ENCODE peak calls at places on chromosome 4, in six cellular contexts. I is IMR-90, C is H9, X is mesendoderm, G is mesenchymal stem cell, W is H1. U is an unnamed sample.
A peak's percentile ranks its signal among the peaks of the same experiment; 100 is the strongest.

GRCh38 chr4:26813698-26814097 is 46.9 kb upstream of the STIM2 start:
- DNase-seq in G (no peak), X (no peak), W (no peak), C (no peak), I (no peak), U (no peak)

GRCh38 chr4:70678383-70678999 is 9.8 kb upstream of the UTP3 start:
- DNase-seq in W (no peak), G (no peak), C (no peak), X (no peak), I (no peak), U (no peak)

GRCh38 chr4:165458451-165458850 is 79.6 kb downstream of the CPE start:
- DNase-seq in G (no peak), I (no peak), W (no peak), X (no peak), C (no peak), U (no peak)

GRCh38 chr4:55604996-55605395 is 13.0 kb upstream of the PDCL2 start:
- DNase-seq in I (no peak), X (no peak), W (no peak), C (no peak), G (no peak), U (no peak)

GRCh38 chr4:138003248-138003647 is 238.9 kb downstream of the SLC7A11 start:
- DNase-seq in G (no peak), C (no peak), I (peak; percentile 51), X (no peak), W (no peak), U (no peak)

GRCh38 chr4:22514001-22514400 is 1.9 kb downstream of the ADGRA3 start:
- DNase-seq in X (no peak), I (peak; percentile 91), C (no peak), G (peak; percentile 84), W (no peak), U (no peak)

GRCh38 chr4:56786955-56787354 is 34.5 kb downstream of the SPINK2 start:
- DNase-seq in G (peak; percentile 95), X (no peak), W (no peak), I (peak; percentile 96), C (no peak), U (no peak)

GRCh38 chr4:112145820-112146813 is 863 bp downstream of the FAM241A start:
- DNase-seq in I (peak; percentile 24), W (no peak), X (peak; percentile 58), C (peak; percentile 46), G (peak; percentile 64), U (peak; percentile 37)

GRCh38 chr4:42596918-42597317 is 60.0 kb downstream of the ATP8A1 start:
- DNase-seq in C (no peak), G (no peak), X (no peak), W (no peak), I (no peak), U (no peak)

GRCh38 chr4:107255114-107255513 is 219.0 kb upstream of the DKK2 start:
- DNase-seq in I (no peak), G (no peak), W (no peak), C (no peak), X (no peak), U (no peak)

GRCh38 chr4:164012396-164013027 is 518.0 kb downstream of the TMA16 start:
- DNase-seq in I (no peak), X (peak; percentile 80), C (peak; percentile 71), W (peak; percentile 23), G (peak; percentile 39), U (peak; percentile 56)

GRCh38 chr4:148749403-148749802 is 307.2 kb upstream of the NR3C2 start:
- DNase-seq in W (no peak), G (no peak), I (no peak), C (no peak), X (peak; percentile 71), U (no peak)

GRCh38 chr4:153448003-153448731 is 18.0 kb upstream of the TMEM131L start:
- DNase-seq in G (peak; percentile 44), W (no peak), I (peak; percentile 81), X (no peak), C (no peak), U (no peak)

GRCh38 chr4:175953960-175954521 is 111.6 kb upstream of the WDR17 start:
- DNase-seq in I (no peak), X (peak; percentile 47), C (no peak), G (no peak), W (no peak), U (no peak)

GRCh38 chr4:82918091-82918490 is 17.6 kb downstream of the THAP9 start:
- DNase-seq in G (no peak), X (no peak), C (no peak), W (no peak), I (no peak), U (no peak)

GRCh38 chr4:176066757-176067156 is 1.1 kb downstream of the WDR17 start:
- DNase-seq in W (no peak), I (no peak), C (no peak), G (no peak), X (no peak), U (no peak)

GRCh38 chr4:70749313-70749712 is 27.5 kb downstream of the RUFY3 start:
- DNase-seq in W (no peak), I (peak; percentile 57), G (no peak), C (no peak), X (no peak), U (no peak)

GRCh38 chr4:100519205-100519604 is 1.4 kb upstream of the EMCN start:
- DNase-seq in X (no peak), I (no peak), W (no peak), C (no peak), G (no peak), U (no peak)

DNA sequence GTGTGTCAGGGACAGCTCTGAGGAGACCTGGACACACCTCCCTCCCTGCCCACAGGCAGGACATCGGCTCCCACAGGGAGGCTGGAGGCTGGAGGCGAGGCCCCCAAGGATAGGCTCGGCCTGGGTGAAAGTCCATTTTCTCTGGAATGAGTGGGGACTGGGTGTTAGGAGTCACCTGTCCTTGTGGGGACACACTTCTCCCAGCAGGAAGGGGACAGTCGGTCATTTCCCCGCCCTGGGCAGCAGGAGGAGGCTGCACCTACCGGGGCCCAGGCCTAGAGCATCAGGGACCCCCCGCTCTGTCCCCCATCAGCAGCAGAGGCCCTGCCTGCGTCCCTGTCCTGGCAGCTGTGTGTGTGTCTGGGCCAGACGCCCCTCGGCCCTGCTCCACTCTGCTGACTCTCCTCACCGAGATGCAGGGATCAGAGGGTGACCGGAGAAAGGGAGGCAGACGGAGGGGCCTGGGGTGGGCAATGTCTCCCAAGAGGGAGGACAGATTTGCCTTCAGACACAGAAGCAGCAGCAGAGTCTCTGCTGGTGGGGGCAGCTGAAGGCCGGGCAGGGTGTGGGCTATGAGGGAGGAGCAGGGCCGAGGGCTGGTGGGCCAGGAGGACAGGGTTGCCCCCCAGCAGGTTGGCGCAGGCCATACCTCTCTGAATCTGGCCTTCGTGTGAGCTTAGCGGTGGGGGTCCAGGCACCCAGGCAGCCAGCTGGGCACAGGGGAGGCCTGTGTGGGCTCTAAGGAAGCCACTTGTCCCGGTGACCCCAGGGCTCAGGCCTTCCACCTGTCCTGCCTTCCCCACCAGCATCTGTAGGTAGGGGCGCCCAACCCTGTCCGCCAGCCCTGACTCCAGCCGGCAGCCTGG is 125.7 kb upstream of the NKX1-1 start:
- DNase-seq in W (no peak), G (no peak), C (no peak), X (no peak), I (no peak), U (no peak)
- H2BK15ac ChIP-seq in W (no peak overlapping the region), G (no peak overlapping the region), C (no peak overlapping the region), X (no peak overlapping the region), I (no peak overlapping the region), U (peak overlapping the region; percentile 75)

GRCh38 chr4:15385515-15385914 is 42.3 kb upstream of the C1QTNF7 start:
- DNase-seq in W (no peak), C (no peak), X (no peak), I (no peak), G (no peak), U (no peak)
- H3K23ac ChIP-seq in W (no peak overlapping the region), C (no peak overlapping the region), X (no peak overlapping the region), I (no peak overlapping the region), G (no peak overlapping the region), U (no peak overlapping the region)

GRCh38 chr4:121698119-121698732 is 1.4 kb upstream of the ANXA5 start:
- DNase-seq in G (no peak), X (no peak), C (no peak), W (no peak), I (no peak), U (no peak)

GRCh38 chr4:121697626-121698025 is 846 bp upstream of the ANXA5 start:
- DNase-seq in G (no peak), C (no peak), W (no peak), I (no peak), X (no peak), U (no peak)

GRCh38 chr4:121693450-121693849 is 3.3 kb downstream of the ANXA5 start:
- DNase-seq in I (peak; percentile 37), X (no peak), C (no peak), W (no peak), G (no peak), U (no peak)

GRCh38 chr4:121696641-121697461 is at the start of gene ANXA5:
- DNase-seq in C (peak; percentile 83), I (peak; percentile 88), G (peak; percentile 90), X (peak; percentile 90), W (no peak), U (peak; percentile 75)

GRCh38 chr4:121696140-121696640 is 590 bp downstream of the ANXA5 start:
- DNase-seq in G (peak; percentile 89), I (peak; percentile 85), C (no peak), X (peak; percentile 57), W (no peak), U (no peak)
- H2BK5ac ChIP-seq in G (peak overlapping the region; percentile 57), I (peak overlapping the region; percentile 93), C (peak overlapping the region; percentile 72), X (peak overlapping the region; percentile 37), W (peak overlapping the region; percentile 52), U (no peak overlapping the region)

GRCh38 chr4:38065181-38065580 is 105.0 kb downstream of the PTTG2 start:
- DNase-seq in W (no peak), G (no peak), C (no peak), X (no peak), I (no peak), U (no peak)
- H2BK15ac ChIP-seq in W (no peak overlapping the region), G (no peak overlapping the region), C (no peak overlapping the region), X (no peak overlapping the region), I (no peak overlapping the region), U (no peak overlapping the region)

GRCh38 chr4:76486588-76487276 is 51.7 kb downstream of the SHROOM3 start:
- DNase-seq in X (no peak), G (no peak), W (no peak), I (no peak), C (no peak), U (no peak)
- H3K23ac ChIP-seq in X (no peak overlapping the region), G (no peak overlapping the region), W (no peak overlapping the region), I (no peak overlapping the region), C (no peak overlapping the region), U (no peak overlapping the region)

DNA sequence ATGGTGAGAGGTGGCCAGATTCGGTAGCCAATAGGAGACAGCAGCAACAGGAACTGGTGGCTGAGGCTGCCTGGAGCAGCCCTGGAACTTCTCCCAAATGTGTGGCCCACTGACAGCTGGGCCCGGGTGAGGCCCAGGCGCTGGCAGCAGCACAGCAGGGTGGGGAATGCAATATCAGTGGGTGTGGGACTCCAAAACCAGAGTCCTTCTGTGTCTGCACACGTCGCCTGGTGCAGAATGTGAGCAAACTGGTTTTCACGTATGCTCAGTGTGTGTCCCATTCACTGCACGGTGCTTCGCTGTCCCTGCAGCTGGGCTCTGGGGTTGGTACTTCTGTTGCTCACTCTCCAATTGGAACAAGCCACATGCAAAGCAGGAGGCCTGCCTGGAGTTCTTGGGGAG is 14.4 kb upstream of the CENPU start:
- DNase-seq in I (no peak), W (no peak), C (no peak), X (no peak), G (no peak), U (no peak)
- H2BK5ac ChIP-seq in I (no peak overlapping the region), W (peak overlapping the region; percentile 56), C (no peak overlapping the region), X (no peak overlapping the region), G (no peak overlapping the region), U (no peak overlapping the region)